ENCODE peak calls at places on chromosomes 2 and 18, in seven cellular contexts. H is hippocampal formation; M is HEK293T; G is NCI-H1930; V is MM.1S; Z is stimulated activated CD4-positive, alpha-beta T cell treated with anti-CD3 and anti-CD28 coated beads, Interleukin-1b, Interleukin-23, amount 100 ng/mL, for 1 hour; T is astrocyte of the hippocampus. C is an unnamed sample.
A peak's percentile ranks its signal among the peaks of the same experiment; 100 is the strongest.

GRCh38 chr2:132416080-132416911 is at the start of gene GPR39:
- DNase-seq in H (peak; percentile 41), M (peak; percentile 57), G (no peak), V (peak; percentile 8), Z (no peak), T (peak; percentile 99), C (peak; percentile 99)

GRCh38 chr2:155689791-155690190 is 642.7 kb downstream of the NR4A2 start:
- DNase-seq in H (no peak), M (no peak), G (no peak), V (no peak), Z (no peak), T (no peak), C (no peak)

GRCh38 chr2:182868049-182868422 is 1.6 kb upstream of the FRZB start:
- DNase-seq in H (no peak), M (no peak), G (no peak), V (no peak), Z (no peak), T (no peak), C (no peak)

GRCh38 chr2:134406311-134406710 is 152.4 kb downstream of the MGAT5 start:
- DNase-seq in H (no peak), M (no peak), G (no peak), V (no peak), Z (no peak), T (no peak), C (no peak)

GRCh38 chr2:157155992-157156391 is 101.5 kb upstream of the GALNT5 start:
- DNase-seq in H (no peak), M (no peak), G (no peak), V (no peak), Z (no peak), T (no peak), C (no peak)

GRCh38 chr2:17959356-17959755 is 80.9 kb downstream of the KCNS3 start:
- DNase-seq in H (no peak), M (no peak), G (no peak), V (no peak), Z (no peak), T (no peak), C (no peak)

GRCh38 chr2:240985881-240986786 is 12.3 kb upstream of the SNED1 start:
- DNase-seq in H (no peak), M (no peak), G (no peak), V (no peak), Z (no peak), T (no peak), C (no peak)

GRCh38 chr18:13380671-13381070 is 162.1 kb downstream of the LDLRAD4 start:
- DNase-seq in H (no peak), M (no peak), G (no peak), V (no peak), Z (no peak), T (no peak), C (peak; percentile 13)

GRCh38 chr18:39951321-39951720 is 2003.7 kb upstream of the PIK3C3 start:
- DNase-seq in H (no peak), M (no peak), G (no peak), V (no peak), Z (no peak), T (no peak), C (no peak)

GRCh38 chr2:229089806-229090205 is 181.3 kb downstream of the PID1 start:
- DNase-seq in H (no peak), M (no peak), G (no peak), V (no peak), Z (no peak), T (no peak), C (no peak)

GRCh38 chr2:166127217-166128155 is at the start of gene SCN1A:
- DNase-seq in H (no peak), M (peak; percentile 28), G (no peak), V (peak; percentile 67), Z (no peak), T (peak; percentile 56), C (peak; percentile 4)

GRCh38 chr2:200393191-200393590 is 86.7 kb downstream of the SPATS2L start:
- DNase-seq in H (no peak), M (no peak), G (no peak), V (no peak), Z (no peak), T (no peak), C (no peak)

GRCh38 chr2:22375094-22375493 is 1009.9 kb upstream of the KLHL29 start:
- DNase-seq in H (no peak), M (no peak), G (no peak), V (no peak), Z (no peak), T (no peak), C (no peak)

GRCh38 chr2:152555048-152555447 is 162.2 kb downstream of the PRPF40A start:
- DNase-seq in H (no peak), M (no peak), G (no peak), V (no peak), Z (no peak), T (no peak), C (no peak)

GRCh38 chr2:57965961-57966360 is 80.6 kb upstream of the VRK2 start:
- DNase-seq in H (no peak), M (no peak), G (no peak), V (no peak), Z (no peak), T (no peak), C (no peak)

GRCh38 chr2:18506883-18507519 is 53.5 kb downstream of the RDH14 start:
- DNase-seq in H (no peak), M (no peak), G (no peak), V (no peak), Z (no peak), T (no peak), C (no peak)

GRCh38 chr18:28095041-28095440 is 81.9 kb downstream of the CDH2 start:
- DNase-seq in H (no peak), M (no peak), G (no peak), V (no peak), Z (no peak), T (peak; percentile 59), C (no peak)

GRCh38 chr2:192500550-192501200 is 305.9 kb upstream of the TMEFF2 start:
- DNase-seq in H (no peak), M (no peak), G (no peak), V (no peak), Z (no peak), T (peak; percentile 77), C (peak; percentile 23)

GRCh38 chr2:19664651-19665050 is 237.1 kb downstream of the TTC32 start:
- DNase-seq in H (no peak), M (no peak), G (no peak), V (no peak), Z (no peak), T (peak; percentile 51), C (peak; percentile 39)

GRCh38 chr2:17482651-17483050 is 35.6 kb downstream of the RAD51AP2 start:
- DNase-seq in H (no peak), M (no peak), G (no peak), V (no peak), Z (no peak), T (no peak), C (no peak)

GRCh38 chr2:14354231-14354630 is 278.3 kb upstream of the LRATD1 start:
- DNase-seq in H (no peak), M (no peak), G (no peak), V (no peak), Z (no peak), T (no peak), C (no peak)

GRCh38 chr2:26300234-26300641 is 45.7 kb upstream of the SELENOI start:
- DNase-seq in H (no peak), M (no peak), G (no peak), V (no peak), Z (no peak), T (peak; percentile 53), C (no peak)

GRCh38 chr2:27350106-27350693 is 6.4 kb downstream of the GTF3C2 start:
- DNase-seq in H (no peak), M (no peak), G (no peak), V (peak; percentile 81), Z (no peak), T (no peak), C (no peak)

GRCh38 chr2:45836316-45836715 is 184.8 kb downstream of the PRKCE start:
- DNase-seq in H (no peak), M (no peak), G (peak; percentile 10), V (peak; percentile 11), Z (no peak), T (no peak), C (no peak)

GRCh38 chr2:180970052-180970451 is 10.4 kb upstream of the UBE2E3 start:
- DNase-seq in H (no peak), M (no peak), G (peak; percentile 69), V (no peak), Z (no peak), T (no peak), C (no peak)

GRCh38 chr2:196086517-196087368 is 18.1 kb upstream of the DNAH7 start:
- DNase-seq in H (no peak), M (no peak), G (no peak), V (no peak), Z (no peak), T (no peak), C (no peak)

C was measured in Daoy.